ENCODE peak calls at places on chromosomes 16 and 17, in six cellular contexts. F, H, G, Y, N and W are unnamed samples.

GRCh38 chr17:68884888-68885287 is 70.3 kb downstream of the ABCA8 start:
- DNase-seq in F (no peak), H (no peak), G (no peak), Y (no peak), N (no peak), W (no peak)

GRCh38 chr17:38504216-38504615 is 76.0 kb downstream of the ARHGAP23 start:
- DNase-seq in F (no peak), H (no peak), G (no peak), Y (no peak), N (no peak), W (no peak)

GRCh38 chr17:77566151-77566550 is 392.4 kb upstream of the TNRC6C start:
- DNase-seq in F (no peak), H (no peak), G (no peak), Y (no peak), N (no peak), W (no peak)

GRCh38 chr17:29568331-29569244 is at the start of gene TP53I13:
- DNase-seq in F (peak; percentile 89), H (peak; percentile 71), G (peak; percentile 80), Y (peak; percentile 89), N (peak; percentile 92), W (peak; percentile 96)

GRCh38 chr16:166375-167116 is 768 bp downstream of the HBM start:
- DNase-seq in F (no peak), H (no peak), G (no peak), Y (no peak), N (no peak), W (no peak)

GRCh38 chr17:78995761-78996451 is 13.7 kb downstream of the CANT1 start:
- DNase-seq in F (peak; percentile 96), H (peak; percentile 47), G (no peak), Y (no peak), N (no peak), W (peak; percentile 34)

GRCh38 chr16:5906351-5906750 is 808.8 kb upstream of the EEF2KMT start:
- DNase-seq in F (no peak), H (no peak), G (no peak), Y (no peak), N (no peak), W (no peak)

GRCh38 chr17:37802061-37802460 is 57.2 kb upstream of the HNF1B start:
- DNase-seq in F (no peak), H (peak; percentile 22), G (no peak), Y (no peak), N (no peak), W (no peak)

GRCh38 chr16:14454391-14454790 is 175.7 kb downstream of the PARN start:
- DNase-seq in F (no peak), H (no peak), G (no peak), Y (no peak), N (no peak), W (no peak)

GRCh38 chr17:31499771-31500554 is 108.5 kb downstream of the RAB11FIP4 start:
- DNase-seq in F (no peak), H (peak; percentile 93), G (no peak), Y (no peak), N (peak; percentile 62), W (peak; percentile 81)

GRCh38 chr17:39716073-39716818 is 14.1 kb downstream of the MIEN1 start:
- DNase-seq in F (no peak), H (no peak), G (no peak), Y (no peak), N (no peak), W (no peak)

GRCh38 chr16:57723170-57723569 is 12.4 kb upstream of the KATNB1 start:
- DNase-seq in F (no peak), H (peak; percentile 7), G (no peak), Y (peak; percentile 55), N (peak; percentile 73), W (no peak)

GRCh38 chr17:80868022-80868609 is 123.5 kb upstream of the CHMP6 start:
- DNase-seq in F (no peak), H (no peak), G (no peak), Y (no peak), N (no peak), W (no peak)

GRCh38 chr17:79669861-79670260 is 59.0 kb upstream of the RBFOX3 start:
- DNase-seq in F (no peak), H (no peak), G (no peak), Y (no peak), N (no peak), W (no peak)

GRCh38 chr17:29357232-29357631 is 32.9 kb upstream of the TAOK1 start:
- DNase-seq in F (no peak), H (no peak), G (no peak), Y (no peak), N (no peak), W (no peak)